ENCODE peak calls at places on chromosomes 16 and 17, in four cellular contexts. One of them, this sample, is unnamed.

GRCh38 chr16:84268231-84268630 is 26.4 kb upstream of the WFDC1 start:
- DNase-seq in heart left ventricle: no peak
- DNase-seq in effector CD4-positive, alpha-beta T cell: no peak
- DNase-seq in M059J: no peak
- DNase-seq in this sample: no peak

GRCh38 chr16:52557236-52557635 is 10.3 kb upstream of the TOX3 start:
- DNase-seq in heart left ventricle: no peak
- DNase-seq in effector CD4-positive, alpha-beta T cell: no peak
- DNase-seq in M059J: no peak
- DNase-seq in this sample: no peak

GRCh38 chr17:44375196-44376017 is 11.8 kb upstream of the FAM171A2 start:
- DNase-seq in heart left ventricle: no peak
- DNase-seq in effector CD4-positive, alpha-beta T cell: no peak
- DNase-seq in M059J: no peak
- DNase-seq in this sample: no peak

GRCh38 chr17:61452301-61453290 is at the start of gene TBX4:
- DNase-seq in heart left ventricle: no peak
- DNase-seq in effector CD4-positive, alpha-beta T cell: no peak
- DNase-seq in M059J: no peak
- DNase-seq in this sample: no peak

GRCh38 chr17:5580974-5581373 is 3.3 kb downstream of the NLRP1 start:
- DNase-seq in heart left ventricle: no peak
- DNase-seq in effector CD4-positive, alpha-beta T cell: no peak
- DNase-seq in M059J: no peak
- DNase-seq in this sample: no peak

GRCh38 chr17:57121308-57122042 is 36.4 kb downstream of the AKAP1 start:
- DNase-seq in heart left ventricle: no peak
- DNase-seq in effector CD4-positive, alpha-beta T cell: no peak
- DNase-seq in M059J: peak
- DNase-seq in this sample: no peak

GRCh38 chr16:87384162-87384999 is 805 bp upstream of the FBXO31 start:
- DNase-seq in heart left ventricle: peak
- DNase-seq in effector CD4-positive, alpha-beta T cell: no peak
- DNase-seq in M059J: no peak
- DNase-seq in this sample: peak

GRCh38 chr16:52376677-52377300 is 170.2 kb downstream of the TOX3 start:
- DNase-seq in heart left ventricle: no peak
- DNase-seq in effector CD4-positive, alpha-beta T cell: no peak
- DNase-seq in M059J: no peak
- DNase-seq in this sample: no peak